ENCODE peak calls at places on chromosomes 5 and 9, in four cellular contexts. M is GM13976, W is MM.1S, F is fibroblast of lung. R is an unnamed sample.

GRCh38 chr5:139646111-139646510 is 2.0 kb upstream of the CXXC5 start:
- DNase-seq in M (no peak), W (no peak), F (no peak), R (no peak)

GRCh38 chr5:61620660-61621650 is 288.9 kb downstream of the ZSWIM6 start:
- DNase-seq in F (no peak), M (no peak), W (no peak), R (no peak)

GRCh38 chr5:141734501-141735231 is 52.6 kb upstream of the ARAP3 start:
- DNase-seq in W (peak), M (peak), F (peak), R (peak)

GRCh38 chr9:127541865-127542264 is 70.2 kb upstream of the STXBP1 start:
- DNase-seq in W (no peak), F (no peak), M (no peak), R (no peak)

GRCh38 chr5:66436721-66437120 is 159.5 kb upstream of the MAST4 start:
- DNase-seq in W (no peak), F (no peak), M (no peak), R (peak)

GRCh38 chr5:158286827-158287226 is 427.9 kb upstream of the CLINT1 start:
- DNase-seq in W (no peak), M (no peak), F (no peak), R (no peak)

GRCh38 chr5:145697251-145698016 is 137.7 kb downstream of the PRELID2 start:
- DNase-seq in M (peak), W (peak), F (peak), R (peak)

GRCh38 chr5:157819502-157820125 is 39.3 kb downstream of the CLINT1 start:
- DNase-seq in W (no peak), F (no peak), M (no peak), R (no peak)

GRCh38 chr9:2943016-2943415 is 99.1 kb upstream of the PUM3 start:
- DNase-seq in W (no peak), F (no peak), M (no peak), R (no peak)

GRCh38 chr5:150511641-150512367 is 3.9 kb downstream of the NDST1 start:
- DNase-seq in F (peak), M (no peak), W (no peak), R (no peak)

GRCh38 chr5:157570801-157571200 is 4.8 kb downstream of the ADAM19 start:
- DNase-seq in W (no peak), F (no peak), M (no peak), R (no peak)

GRCh38 chr9:93182572-93182971 is 1.4 kb upstream of the WNK2 start:
- DNase-seq in M (no peak), W (no peak), F (no peak), R (no peak)

GRCh38 chr5:96875805-96876291 is 452 bp upstream of the ERAP2 start:
- DNase-seq in F (no peak), M (no peak), W (peak), R (no peak)

GRCh38 chr5:113447651-113448050 is 12.9 kb upstream of the TSSK1B start:
- DNase-seq in W (no peak), M (no peak), F (no peak), R (no peak)

GRCh38 chr9:125970340-125970739 is 223.2 kb downstream of the PBX3 start:
- DNase-seq in M (peak), F (no peak), W (no peak), R (no peak)

GRCh38 chr9:77899679-77900354 is 131.8 kb downstream of the GNAQ start:
- DNase-seq in F (peak), W (no peak), M (no peak), R (no peak)

GRCh38 chr9:77896269-77897245 is 135.1 kb downstream of the GNAQ start:
- DNase-seq in F (no peak), W (no peak), M (no peak), R (no peak)

GRCh38 chr9:77898864-77899263 is 132.7 kb downstream of the GNAQ start:
- DNase-seq in M (no peak), F (no peak), W (no peak), R (no peak)

GRCh38 chr9:77893706-77894105 is 137.9 kb downstream of the GNAQ start:
- DNase-seq in F (no peak), W (no peak), M (no peak), R (no peak)

DNA sequence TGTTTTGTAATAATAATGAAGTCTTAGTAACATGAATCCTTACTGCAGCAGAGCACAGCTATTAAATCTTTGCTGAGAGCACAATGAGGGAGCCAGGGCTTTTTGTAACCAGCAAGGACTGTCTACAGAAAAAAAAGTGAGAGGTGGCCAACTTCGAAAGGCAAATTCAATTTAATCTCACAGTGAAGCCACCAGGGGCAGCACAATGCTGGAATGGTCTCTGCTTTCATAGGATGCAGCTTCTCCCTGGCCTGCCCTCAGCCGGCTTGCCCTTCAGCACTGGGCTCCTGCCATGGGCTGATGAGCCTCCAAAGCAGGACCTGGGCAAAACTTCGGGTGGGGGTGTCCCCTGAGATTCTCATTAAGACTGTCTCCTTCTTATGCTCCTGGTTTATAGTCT is 134.3 kb downstream of the GNAQ start:
- DNase-seq in W (no peak), M (no peak), F (peak), R (no peak)
- TF ChIP-seq CTCF in W (no peak), M (no peak), F (peak), R (no peak)

GRCh38 chr5:116274251-116274650 is 189.4 kb downstream of the COMMD10 start:
- DNase-seq in F (no peak), W (no peak), M (no peak), R (no peak)

GRCh38 chr5:116273458-116274242 is 188.8 kb downstream of the COMMD10 start:
- DNase-seq in F (peak), W (no peak), M (peak), R (peak)

GRCh38 chr5:116271432-116271831 is 186.6 kb downstream of the COMMD10 start:
- DNase-seq in W (no peak), M (no peak), F (peak), R (no peak)

GRCh38 chr5:116275282-116275681 is 190.5 kb downstream of the COMMD10 start:
- DNase-seq in F (no peak), M (no peak), W (no peak), R (no peak)

GRCh38 chr5:116272281-116272941 is 187.6 kb downstream of the COMMD10 start:
- DNase-seq in W (no peak), M (no peak), F (peak), R (no peak)
- TF ChIP-seq CTCF in W (no peak), M (no peak), F (peak), R (no peak)

GRCh38 chr5:100682625-100683024 is 147.5 kb downstream of the FAM174A start:
- DNase-seq in W (no peak), M (no peak), F (no peak), R (no peak)

DNA sequence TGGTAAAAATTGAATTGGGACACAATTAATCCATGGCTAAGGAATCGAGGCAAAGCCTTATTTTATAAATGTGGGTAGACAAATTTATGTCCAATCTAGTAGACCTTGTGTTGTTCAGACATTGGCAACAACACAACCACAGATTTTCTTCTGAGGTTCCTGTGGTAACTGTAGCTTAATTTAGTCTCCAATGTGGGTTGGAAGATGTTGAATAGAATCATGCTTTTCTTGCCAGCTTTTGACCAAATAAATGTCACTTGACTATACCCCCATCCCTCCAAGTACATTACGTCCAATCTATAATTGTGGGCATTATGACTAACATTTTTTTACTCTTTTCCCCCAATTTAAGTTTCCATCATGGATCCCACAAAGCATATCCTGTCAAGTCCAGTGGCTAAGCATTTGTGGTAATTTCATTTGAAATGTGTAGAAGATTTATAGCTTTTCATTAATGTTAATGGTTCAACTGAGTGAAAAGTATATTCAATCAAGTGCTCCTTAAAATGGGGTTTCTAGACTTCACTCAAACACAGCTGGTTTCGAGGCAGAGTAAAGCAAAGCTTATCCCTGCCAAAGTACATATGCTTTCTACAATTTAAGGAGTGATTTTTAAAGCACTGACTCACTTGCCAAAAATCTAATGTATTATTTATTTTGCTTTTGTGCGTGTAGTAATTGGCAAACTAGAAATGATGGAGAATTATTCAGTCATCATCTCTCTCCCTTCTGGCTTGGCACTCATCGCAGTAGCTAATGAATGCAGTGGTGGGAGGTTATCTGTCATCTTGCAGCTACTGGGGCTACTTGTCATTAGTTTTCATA is 141.8 kb downstream of the FAM174A start:
- DNase-seq in M (no peak), W (no peak), F (peak), R (no peak)
- TF ChIP-seq CTCF in M (no peak), W (no peak), F (no peak), R (no peak)

DNA sequence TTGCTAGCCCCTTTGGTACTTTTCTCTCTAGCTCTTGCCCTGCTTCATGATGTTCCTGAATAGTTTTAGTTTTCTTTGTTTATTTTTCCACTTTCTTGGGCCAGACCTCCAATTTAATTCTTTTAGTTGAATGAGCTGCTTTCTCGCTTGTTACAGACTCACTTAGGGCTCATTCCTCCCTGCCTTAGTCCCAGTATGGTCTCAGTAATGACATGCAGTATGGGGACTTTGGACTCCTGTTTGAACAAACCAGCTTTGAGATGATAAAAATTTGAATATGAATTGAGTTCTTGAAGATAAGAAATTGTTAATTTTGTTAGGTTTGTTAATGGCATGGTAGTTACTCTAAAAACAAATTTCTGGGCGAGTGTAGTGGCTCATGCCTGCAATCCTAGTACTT is 284.8 kb upstream of the DMRT1 start:
- DNase-seq in M (no peak), W (no peak), F (no peak), R (no peak)
- TF ChIP-seq CTCF in M (no peak), W (no peak), F (no peak), R (no peak)

GRCh38 chr5:29276371-29276770 is 1917.1 kb upstream of the CDH6 start:
- DNase-seq in F (no peak), W (no peak), M (no peak), R (no peak)
- TF ChIP-seq CTCF in F (no peak), W (no peak), M (no peak), R (no peak)

GRCh38 chr9:86357091-86357866 is 3.1 kb upstream of the TUT7 start:
- DNase-seq in W (no peak), F (peak), M (no peak), R (no peak)

GRCh38 chr9:86354048-86354881 is at the start of gene TUT7:
- DNase-seq in W (peak), F (peak), M (peak), R (peak)

GRCh38 chr9:86353591-86354047 is 591 bp downstream of the TUT7 start:
- DNase-seq in M (no peak), F (no peak), W (peak), R (peak)

GRCh38 chr9:86354882-86355399 is 731 bp upstream of the TUT7 start:
- DNase-seq in F (no peak), W (no peak), M (no peak), R (no peak)

DNA sequence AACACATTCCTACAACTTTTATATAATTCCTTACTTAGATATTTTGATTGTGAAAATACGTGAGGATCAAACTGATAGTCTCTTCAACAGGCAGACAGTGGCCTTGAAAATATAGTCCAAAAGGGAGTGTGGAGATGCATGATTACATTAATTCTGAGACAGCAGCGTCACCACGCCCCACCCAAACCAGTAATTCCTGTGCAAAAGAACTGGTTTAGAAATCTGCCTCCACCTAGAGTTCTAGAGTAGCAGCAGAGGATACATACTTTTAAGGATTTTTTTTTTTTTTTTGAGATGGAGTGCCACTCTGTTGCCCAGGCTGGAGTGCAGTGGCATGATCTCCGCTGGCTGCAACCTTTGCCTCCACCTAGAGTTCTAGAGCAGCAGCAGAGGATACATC is 1.6 kb upstream of the TUT7 start:
- DNase-seq in M (no peak), W (no peak), F (no peak), R (no peak)
- TF ChIP-seq CTCF in M (no peak), W (no peak), F (no peak), R (no peak)

GRCh38 chr9:74577956-74578355 is 80.8 kb downstream of the RORB start:
- DNase-seq in W (peak), M (no peak), F (no peak), R (no peak)
- TF ChIP-seq CTCF in W (peak), M (no peak), F (no peak), R (no peak)